ENCODE peak calls at places on chromosomes 5 and 9, in four cellular contexts. F, E, N and P are unnamed samples.

GRCh38 chr5:175683231-175683630 is 25.4 kb downstream of the HRH2 start:
- DNase-seq in F (no peak), E (no peak), N (no peak), P (no peak)

GRCh38 chr9:35162605-35163315 is 951 bp downstream of the UNC13B start:
- DNase-seq in F (no peak), E (no peak), N (no peak), P (no peak)

GRCh38 chr5:134610715-134611114 is 21.9 kb downstream of the SAR1B start:
- DNase-seq in F (no peak), E (no peak), N (no peak), P (no peak)

GRCh38 chr9:137156567-137157375 is 13.1 kb downstream of the LRRC26 start:
- DNase-seq in F (no peak), E (no peak), N (no peak), P (no peak)

GRCh38 chr9:137611623-137612609 is 6.4 kb downstream of the ARRDC1 start:
- DNase-seq in F (no peak), E (peak), N (no peak), P (no peak)

GRCh38 chr5:99116526-99116925 is 187.7 kb upstream of the CHD1 start:
- DNase-seq in F (no peak), E (no peak), N (no peak), P (no peak)

GRCh38 chr5:73986729-73987128 is 360.7 kb downstream of the ARHGEF28 start:
- DNase-seq in F (no peak), E (no peak), N (no peak), P (no peak)

GRCh38 chr9:81002242-81002641 is 687.1 kb downstream of the TLE1 start:
- DNase-seq in F (no peak), E (peak), N (no peak), P (no peak)

GRCh38 chr5:133354323-133355161 is 257.8 kb downstream of the FSTL4 start:
- DNase-seq in F (no peak), E (no peak), N (no peak), P (no peak)

GRCh38 chr5:119367502-119368237 is 11.9 kb downstream of the TNFAIP8 start:
- DNase-seq in F (no peak), E (no peak), N (no peak), P (no peak)

GRCh38 chr9:85310531-85311070 is 431.2 kb downstream of the AGTPBP1 start:
- DNase-seq in F (no peak), E (no peak), N (no peak), P (no peak)

GRCh38 chr5:175826980-175827379 is 44.4 kb upstream of the CPLX2 start:
- DNase-seq in F (no peak), E (no peak), N (no peak), P (no peak)

GRCh38 chr5:98397081-98397480 is 376.4 kb upstream of the RGMB start:
- DNase-seq in F (no peak), E (no peak), N (no peak), P (no peak)